ENCODE peak calls at places on chromosomes 13 and 19, in eight cellular contexts. One of them, this sample, is unnamed.

GRCh38 chr13:77732287-77732686 is 34.8 kb downstream of the SLAIN1 start:
- ATAC-seq in activated T-helper 17 cell treated with anti-CD3 and anti-CD28 coated beads, Interleukin-2, amount 50 U/mL, for 72 hours: no peak
- ATAC-seq in CD4-positive, alpha-beta T cell: no peak
- ATAC-seq in activated naive CD8-positive, alpha-beta T cell treated with anti-CD3 and anti-CD28 coated beads, Interleukin-2, amount 50 U/mL, for 24 hours: no peak
- ATAC-seq in activated CD8-positive, alpha-beta memory T cell treated with anti-CD3 and anti-CD28 coated beads, Interleukin-2, amount 10 ng/mL, durations not matched to agents 7 days and 5 days: no peak
- ATAC-seq in heart right ventricle: no peak
- ATAC-seq in body of pancreas: no peak
- ATAC-seq in pancreas: no peak
- ATAC-seq in this sample: no peak

GRCh38 chr19:40962460-40962961 is 28.6 kb upstream of the CYP2B6 start:
- ATAC-seq in pancreas: no peak
- ATAC-seq in CD4-positive, alpha-beta T cell: no peak
- ATAC-seq in activated T-helper 17 cell treated with anti-CD3 and anti-CD28 coated beads, Interleukin-2, amount 50 U/mL, for 72 hours: no peak
- ATAC-seq in activated naive CD8-positive, alpha-beta T cell treated with anti-CD3 and anti-CD28 coated beads, Interleukin-2, amount 50 U/mL, for 24 hours: no peak
- ATAC-seq in body of pancreas: no peak
- ATAC-seq in heart right ventricle: no peak
- ATAC-seq in activated CD8-positive, alpha-beta memory T cell treated with anti-CD3 and anti-CD28 coated beads, Interleukin-2, amount 10 ng/mL, durations not matched to agents 7 days and 5 days: no peak
- ATAC-seq in this sample: no peak

GRCh38 chr19:53877361-53877766 is 4.6 kb upstream of the PRKCG start:
- ATAC-seq in activated T-helper 17 cell treated with anti-CD3 and anti-CD28 coated beads, Interleukin-2, amount 50 U/mL, for 72 hours: no peak
- ATAC-seq in activated CD8-positive, alpha-beta memory T cell treated with anti-CD3 and anti-CD28 coated beads, Interleukin-2, amount 10 ng/mL, durations not matched to agents 7 days and 5 days: no peak
- ATAC-seq in activated naive CD8-positive, alpha-beta T cell treated with anti-CD3 and anti-CD28 coated beads, Interleukin-2, amount 50 U/mL, for 24 hours: no peak
- ATAC-seq in CD4-positive, alpha-beta T cell: no peak
- ATAC-seq in body of pancreas: no peak
- ATAC-seq in heart right ventricle: no peak
- ATAC-seq in pancreas: no peak
- ATAC-seq in this sample: no peak

GRCh38 chr13:44884076-44884729 is 105.1 kb downstream of the NUFIP1 start:
- ATAC-seq in activated naive CD8-positive, alpha-beta T cell treated with anti-CD3 and anti-CD28 coated beads, Interleukin-2, amount 50 U/mL, for 24 hours: no peak
- ATAC-seq in activated T-helper 17 cell treated with anti-CD3 and anti-CD28 coated beads, Interleukin-2, amount 50 U/mL, for 72 hours: no peak
- ATAC-seq in body of pancreas: no peak
- ATAC-seq in CD4-positive, alpha-beta T cell: no peak
- ATAC-seq in heart right ventricle: no peak
- ATAC-seq in pancreas: no peak
- ATAC-seq in activated CD8-positive, alpha-beta memory T cell treated with anti-CD3 and anti-CD28 coated beads, Interleukin-2, amount 10 ng/mL, durations not matched to agents 7 days and 5 days: no peak
- ATAC-seq in this sample: no peak

GRCh38 chr13:20505405-20506366 is 20.0 kb downstream of the CRYL1 start:
- ATAC-seq in heart right ventricle: no peak
- ATAC-seq in CD4-positive, alpha-beta T cell: no peak
- ATAC-seq in body of pancreas: no peak
- ATAC-seq in activated naive CD8-positive, alpha-beta T cell treated with anti-CD3 and anti-CD28 coated beads, Interleukin-2, amount 50 U/mL, for 24 hours: no peak
- ATAC-seq in activated T-helper 17 cell treated with anti-CD3 and anti-CD28 coated beads, Interleukin-2, amount 50 U/mL, for 72 hours: no peak
- ATAC-seq in activated CD8-positive, alpha-beta memory T cell treated with anti-CD3 and anti-CD28 coated beads, Interleukin-2, amount 10 ng/mL, durations not matched to agents 7 days and 5 days: no peak
- ATAC-seq in pancreas: no peak
- ATAC-seq in this sample: no peak

GRCh38 chr19:40803857-40804782 is 5.1 kb downstream of the EGLN2 start:
- ATAC-seq in activated CD8-positive, alpha-beta memory T cell treated with anti-CD3 and anti-CD28 coated beads, Interleukin-2, amount 10 ng/mL, durations not matched to agents 7 days and 5 days: peak; percentile 35
- ATAC-seq in CD4-positive, alpha-beta T cell: peak; percentile 66
- ATAC-seq in activated T-helper 17 cell treated with anti-CD3 and anti-CD28 coated beads, Interleukin-2, amount 50 U/mL, for 72 hours: peak; percentile 10
- ATAC-seq in pancreas: peak; percentile 22
- ATAC-seq in activated naive CD8-positive, alpha-beta T cell treated with anti-CD3 and anti-CD28 coated beads, Interleukin-2, amount 50 U/mL, for 24 hours: peak; percentile 33
- ATAC-seq in body of pancreas: no peak
- ATAC-seq in heart right ventricle: no peak
- ATAC-seq in this sample: peak; percentile 82

GRCh38 chr13:45370922-45371406 is 30.0 kb upstream of the TPT1 start:
- ATAC-seq in heart right ventricle: peak; percentile 82
- ATAC-seq in body of pancreas: peak; percentile 84
- ATAC-seq in CD4-positive, alpha-beta T cell: no peak
- ATAC-seq in activated CD8-positive, alpha-beta memory T cell treated with anti-CD3 and anti-CD28 coated beads, Interleukin-2, amount 10 ng/mL, durations not matched to agents 7 days and 5 days: no peak
- ATAC-seq in pancreas: peak; percentile 90
- ATAC-seq in activated naive CD8-positive, alpha-beta T cell treated with anti-CD3 and anti-CD28 coated beads, Interleukin-2, amount 50 U/mL, for 24 hours: peak; percentile 13
- ATAC-seq in activated T-helper 17 cell treated with anti-CD3 and anti-CD28 coated beads, Interleukin-2, amount 50 U/mL, for 72 hours: no peak
- ATAC-seq in this sample: no peak

GRCh38 chr19:38661996-38662395 is 14.5 kb downstream of the ACTN4 start:
- ATAC-seq in pancreas: peak; percentile 53
- ATAC-seq in activated naive CD8-positive, alpha-beta T cell treated with anti-CD3 and anti-CD28 coated beads, Interleukin-2, amount 50 U/mL, for 24 hours: no peak
- ATAC-seq in activated T-helper 17 cell treated with anti-CD3 and anti-CD28 coated beads, Interleukin-2, amount 50 U/mL, for 72 hours: no peak
- ATAC-seq in activated CD8-positive, alpha-beta memory T cell treated with anti-CD3 and anti-CD28 coated beads, Interleukin-2, amount 10 ng/mL, durations not matched to agents 7 days and 5 days: no peak
- ATAC-seq in heart right ventricle: no peak
- ATAC-seq in CD4-positive, alpha-beta T cell: no peak
- ATAC-seq in body of pancreas: peak; percentile 47
- ATAC-seq in this sample: no peak

GRCh38 chr19:10431254-10431942 is 11.1 kb downstream of the PDE4A start:
- ATAC-seq in activated CD8-positive, alpha-beta memory T cell treated with anti-CD3 and anti-CD28 coated beads, Interleukin-2, amount 10 ng/mL, durations not matched to agents 7 days and 5 days: peak; percentile 5
- ATAC-seq in pancreas: no peak
- ATAC-seq in activated T-helper 17 cell treated with anti-CD3 and anti-CD28 coated beads, Interleukin-2, amount 50 U/mL, for 72 hours: peak; percentile 61
- ATAC-seq in heart right ventricle: peak; percentile 12
- ATAC-seq in CD4-positive, alpha-beta T cell: peak; percentile 12
- ATAC-seq in body of pancreas: peak; percentile 10
- ATAC-seq in activated naive CD8-positive, alpha-beta T cell treated with anti-CD3 and anti-CD28 coated beads, Interleukin-2, amount 50 U/mL, for 24 hours: peak; percentile 47
- ATAC-seq in this sample: peak; percentile 46

GRCh38 chr13:32917504-32917903 is 98.7 kb upstream of the KL start:
- ATAC-seq in activated CD8-positive, alpha-beta memory T cell treated with anti-CD3 and anti-CD28 coated beads, Interleukin-2, amount 10 ng/mL, durations not matched to agents 7 days and 5 days: peak; percentile 77
- ATAC-seq in CD4-positive, alpha-beta T cell: no peak
- ATAC-seq in pancreas: no peak
- ATAC-seq in heart right ventricle: no peak
- ATAC-seq in activated naive CD8-positive, alpha-beta T cell treated with anti-CD3 and anti-CD28 coated beads, Interleukin-2, amount 50 U/mL, for 24 hours: peak; percentile 86
- ATAC-seq in activated T-helper 17 cell treated with anti-CD3 and anti-CD28 coated beads, Interleukin-2, amount 50 U/mL, for 72 hours: peak; percentile 93
- ATAC-seq in body of pancreas: no peak
- ATAC-seq in this sample: no peak

GRCh38 chr13:99687728-99688397 is 186.6 kb downstream of the TM9SF2 start:
- ATAC-seq in activated T-helper 17 cell treated with anti-CD3 and anti-CD28 coated beads, Interleukin-2, amount 50 U/mL, for 72 hours: no peak
- ATAC-seq in activated CD8-positive, alpha-beta memory T cell treated with anti-CD3 and anti-CD28 coated beads, Interleukin-2, amount 10 ng/mL, durations not matched to agents 7 days and 5 days: no peak
- ATAC-seq in activated naive CD8-positive, alpha-beta T cell treated with anti-CD3 and anti-CD28 coated beads, Interleukin-2, amount 50 U/mL, for 24 hours: no peak
- ATAC-seq in CD4-positive, alpha-beta T cell: no peak
- ATAC-seq in pancreas: no peak
- ATAC-seq in body of pancreas: no peak
- ATAC-seq in heart right ventricle: no peak
- ATAC-seq in this sample: no peak

GRCh38 chr19:4061178-4061682 is 5.5 kb downstream of the ZBTB7A start:
- ATAC-seq in activated naive CD8-positive, alpha-beta T cell treated with anti-CD3 and anti-CD28 coated beads, Interleukin-2, amount 50 U/mL, for 24 hours: no peak
- ATAC-seq in heart right ventricle: peak; percentile 22
- ATAC-seq in activated CD8-positive, alpha-beta memory T cell treated with anti-CD3 and anti-CD28 coated beads, Interleukin-2, amount 10 ng/mL, durations not matched to agents 7 days and 5 days: no peak
- ATAC-seq in activated T-helper 17 cell treated with anti-CD3 and anti-CD28 coated beads, Interleukin-2, amount 50 U/mL, for 72 hours: no peak
- ATAC-seq in pancreas: peak; percentile 63
- ATAC-seq in body of pancreas: peak; percentile 41
- ATAC-seq in CD4-positive, alpha-beta T cell: no peak
- ATAC-seq in this sample: no peak

GRCh38 chr19:49231804-49232203 is 74.2 kb downstream of the TRPM4 start:
- ATAC-seq in heart right ventricle: no peak
- ATAC-seq in body of pancreas: no peak
- ATAC-seq in CD4-positive, alpha-beta T cell: no peak
- ATAC-seq in activated naive CD8-positive, alpha-beta T cell treated with anti-CD3 and anti-CD28 coated beads, Interleukin-2, amount 50 U/mL, for 24 hours: peak; percentile 63
- ATAC-seq in activated CD8-positive, alpha-beta memory T cell treated with anti-CD3 and anti-CD28 coated beads, Interleukin-2, amount 10 ng/mL, durations not matched to agents 7 days and 5 days: peak; percentile 33
- ATAC-seq in activated T-helper 17 cell treated with anti-CD3 and anti-CD28 coated beads, Interleukin-2, amount 50 U/mL, for 72 hours: peak; percentile 91
- ATAC-seq in pancreas: no peak
- ATAC-seq in this sample: peak; percentile 91

GRCh38 chr13:46178821-46179220 is 3.2 kb downstream of the LCP1 start:
- ATAC-seq in pancreas: no peak
- ATAC-seq in CD4-positive, alpha-beta T cell: no peak
- ATAC-seq in activated T-helper 17 cell treated with anti-CD3 and anti-CD28 coated beads, Interleukin-2, amount 50 U/mL, for 72 hours: peak; percentile 14
- ATAC-seq in activated naive CD8-positive, alpha-beta T cell treated with anti-CD3 and anti-CD28 coated beads, Interleukin-2, amount 50 U/mL, for 24 hours: no peak
- ATAC-seq in heart right ventricle: no peak
- ATAC-seq in activated CD8-positive, alpha-beta memory T cell treated with anti-CD3 and anti-CD28 coated beads, Interleukin-2, amount 10 ng/mL, durations not matched to agents 7 days and 5 days: no peak
- ATAC-seq in body of pancreas: no peak
- ATAC-seq in this sample: no peak

GRCh38 chr13:48500652-48501197 is 32.2 kb downstream of the RCBTB2 start:
- ATAC-seq in activated naive CD8-positive, alpha-beta T cell treated with anti-CD3 and anti-CD28 coated beads, Interleukin-2, amount 50 U/mL, for 24 hours: peak; percentile 38
- ATAC-seq in activated T-helper 17 cell treated with anti-CD3 and anti-CD28 coated beads, Interleukin-2, amount 50 U/mL, for 72 hours: peak; percentile 70
- ATAC-seq in body of pancreas: no peak
- ATAC-seq in activated CD8-positive, alpha-beta memory T cell treated with anti-CD3 and anti-CD28 coated beads, Interleukin-2, amount 10 ng/mL, durations not matched to agents 7 days and 5 days: no peak
- ATAC-seq in pancreas: peak; percentile 55
- ATAC-seq in CD4-positive, alpha-beta T cell: no peak
- ATAC-seq in heart right ventricle: peak; percentile 52
- ATAC-seq in this sample: peak; percentile 80

GRCh38 chr19:18439025-18439909 is 1.3 kb upstream of the ISYNA1 start:
- ATAC-seq in body of pancreas: peak; percentile 12
- ATAC-seq in activated CD8-positive, alpha-beta memory T cell treated with anti-CD3 and anti-CD28 coated beads, Interleukin-2, amount 10 ng/mL, durations not matched to agents 7 days and 5 days: no peak
- ATAC-seq in heart right ventricle: peak; percentile 0
- ATAC-seq in activated naive CD8-positive, alpha-beta T cell treated with anti-CD3 and anti-CD28 coated beads, Interleukin-2, amount 50 U/mL, for 24 hours: no peak
- ATAC-seq in activated T-helper 17 cell treated with anti-CD3 and anti-CD28 coated beads, Interleukin-2, amount 50 U/mL, for 72 hours: no peak
- ATAC-seq in pancreas: no peak
- ATAC-seq in CD4-positive, alpha-beta T cell: no peak
- ATAC-seq in this sample: no peak

GRCh38 chr13:105312906-105313305 is 1222.6 kb downstream of the EFNB2 start:
- ATAC-seq in body of pancreas: no peak
- ATAC-seq in CD4-positive, alpha-beta T cell: no peak
- ATAC-seq in pancreas: no peak
- ATAC-seq in activated naive CD8-positive, alpha-beta T cell treated with anti-CD3 and anti-CD28 coated beads, Interleukin-2, amount 50 U/mL, for 24 hours: no peak
- ATAC-seq in activated CD8-positive, alpha-beta memory T cell treated with anti-CD3 and anti-CD28 coated beads, Interleukin-2, amount 10 ng/mL, durations not matched to agents 7 days and 5 days: no peak
- ATAC-seq in heart right ventricle: no peak
- ATAC-seq in activated T-helper 17 cell treated with anti-CD3 and anti-CD28 coated beads, Interleukin-2, amount 50 U/mL, for 72 hours: no peak
- ATAC-seq in this sample: no peak

GRCh38 chr13:46896346-46897138 is at the start of gene HTR2A:
- ATAC-seq in activated naive CD8-positive, alpha-beta T cell treated with anti-CD3 and anti-CD28 coated beads, Interleukin-2, amount 50 U/mL, for 24 hours: peak; percentile 16
- ATAC-seq in body of pancreas: peak; percentile 49
- ATAC-seq in CD4-positive, alpha-beta T cell: no peak
- ATAC-seq in heart right ventricle: peak; percentile 14
- ATAC-seq in activated T-helper 17 cell treated with anti-CD3 and anti-CD28 coated beads, Interleukin-2, amount 50 U/mL, for 72 hours: no peak
- ATAC-seq in pancreas: peak; percentile 44
- ATAC-seq in activated CD8-positive, alpha-beta memory T cell treated with anti-CD3 and anti-CD28 coated beads, Interleukin-2, amount 10 ng/mL, durations not matched to agents 7 days and 5 days: no peak
- ATAC-seq in this sample: no peak

This sample was measured in stimulated activated memory B cell treated with anti-CD40 and anti-IgM and Interleukin-4, amounts not matched to agents 10 μg/mL and 1 μg/mL and 100 μg/mL, for 72 hours.